ENCODE peak calls at places on chromosomes 6 and 20, in ten cellular contexts. D is lower lobe of right lung, M is T-helper 2 cell, G is tibial nerve, S is NCI-H2081, I is lung, W is progenitor cell of endocrine pancreas, V is foreskin fibroblast, P is iPS-NIHi11, U is thyroid gland. J is an unnamed sample.

GRCh38 chr6:79137671-79138070 is 59.6 kb upstream of the PHIP start:
- DNase-seq in U (no peak), W (no peak), I (no peak), S (no peak), D (no peak), P (no peak), V (peak; percentile 8), G (no peak), M (no peak), J (no peak)

GRCh38 chr20:54692168-54692887 is 216.9 kb downstream of the DOK5 start:
- DNase-seq in D (no peak), V (no peak), M (no peak), U (no peak), P (no peak), I (no peak), W (no peak), G (no peak), S (no peak), J (no peak)

GRCh38 chr20:21719592-21720214 is 14.2 kb downstream of the PAX1 start:
- DNase-seq in M (no peak), D (no peak), V (peak; percentile 15), U (peak; percentile 72), W (no peak), S (peak; percentile 67), P (no peak), I (peak; percentile 57), G (peak; percentile 60), J (no peak)

GRCh38 chr6:24646771-24647170 is 780 bp upstream of the KIAA0319 start:
- DNase-seq in G (no peak), I (no peak), D (no peak), V (no peak), U (no peak), S (no peak), P (no peak), W (no peak), M (no peak), J (no peak)

GRCh38 chr6:142325111-142325510 is 23.3 kb downstream of the ADGRG6 start:
- DNase-seq in I (no peak), M (no peak), U (no peak), W (no peak), S (no peak), G (no peak), D (no peak), V (no peak), P (no peak), J (no peak)

GRCh38 chr6:40896696-40897095 is 142.3 kb downstream of the UNC5CL start:
- DNase-seq in I (no peak), P (no peak), V (no peak), W (no peak), M (no peak), G (no peak), U (no peak), D (no peak), S (no peak), J (no peak)

GRCh38 chr6:100228437-100229424 is 234.7 kb upstream of the MCHR2 start:
- DNase-seq in W (peak; percentile 48), I (peak; percentile 72), D (peak; percentile 83), U (peak; percentile 73), S (peak; percentile 21), V (peak; percentile 57), P (peak; percentile 88), M (peak; percentile 13), G (peak; percentile 34), J (peak; percentile 88)

GRCh38 chr6:70371454-70372105 is 41.7 kb upstream of the FAM135A start:
- DNase-seq in W (no peak), P (peak; percentile 31), M (no peak), D (no peak), U (no peak), V (peak; percentile 57), I (no peak), G (no peak), S (peak; percentile 47), J (no peak)

GRCh38 chr6:2999005-2999620 is 581 bp upstream of the NQO2 start:
- DNase-seq in P (no peak), U (no peak), V (peak; percentile 83), S (no peak), M (no peak), G (peak; percentile 65), W (no peak), D (peak; percentile 82), I (peak; percentile 62), J (no peak)

GRCh38 chr20:9609892-9610502 is 95.6 kb downstream of the LAMP5 start:
- DNase-seq in D (no peak), G (peak; percentile 23), S (peak; percentile 67), M (no peak), U (peak; percentile 67), W (peak; percentile 43), I (peak; percentile 69), P (peak; percentile 38), V (peak; percentile 54), J (no peak)

GRCh38 chr6:108766419-108766818 is 81.8 kb upstream of the ARMC2 start:
- DNase-seq in G (no peak), U (no peak), V (no peak), M (no peak), P (no peak), D (no peak), I (no peak), W (no peak), S (no peak), J (no peak)

GRCh38 chr6:1670711-1671462 is 61.2 kb downstream of the FOXC1 start:
- DNase-seq in M (no peak), U (no peak), G (no peak), P (no peak), S (no peak), D (no peak), W (no peak), I (no peak), V (no peak), J (no peak)

GRCh38 chr20:63309261-63310071 is 16.5 kb downstream of the COL20A1 start:
- DNase-seq in I (no peak), V (no peak), M (no peak), S (no peak), W (peak; percentile 50), U (peak; percentile 50), P (peak; percentile 91), D (no peak), G (no peak), J (no peak)

GRCh38 chr6:131163886-131164285 is 28.6 kb downstream of the AKAP7 start:
- DNase-seq in G (no peak), V (no peak), P (no peak), U (no peak), I (no peak), W (no peak), D (no peak), M (no peak), S (no peak), J (no peak)

J was measured in spleen.